ENCODE peak calls at places on chromosomes 11 and 22, in four cellular contexts. E is psoas muscle, F is stomach, G is glutamatergic neuron. M is an unnamed sample.

GRCh38 chr11:111514216-111515031 is at the start of gene HOATZ:
- DNase-seq in E (no peak), F (no peak), G (peak; percentile 53), M (peak; percentile 78)

GRCh38 chr11:70747889-70748288 is 349.6 kb downstream of the CTTN start:
- DNase-seq in E (no peak), F (no peak), G (no peak), M (no peak)

GRCh38 chr11:5129457-5129877 is 8.7 kb downstream of the OR52A5 start:
- DNase-seq in E (no peak), F (no peak), G (no peak), M (no peak)

GRCh38 chr11:116100016-116100415 is 595.8 kb upstream of the CADM1 start:
- DNase-seq in E (no peak), F (no peak), G (no peak), M (no peak)

GRCh38 chr11:99934008-99934407 is 753.1 kb upstream of the ARHGAP42 start:
- DNase-seq in E (no peak), F (no peak), G (no peak), M (no peak)

GRCh38 chr11:24754406-24754805 is 257.6 kb downstream of the LUZP2 start:
- DNase-seq in E (no peak), F (no peak), G (no peak), M (no peak)

GRCh38 chr22:30238661-30239420 is 7.7 kb downstream of the LIF start:
- DNase-seq in E (peak; percentile 71), F (no peak), G (no peak), M (peak; percentile 33)

GRCh38 chr22:22248878-22249277 is 4.3 kb downstream of the VPREB1 start:
- DNase-seq in E (no peak), F (no peak), G (no peak), M (no peak)

GRCh38 chr11:46611526-46612304 is 5.3 kb downstream of the HARBI1 start:
- DNase-seq in E (no peak), F (peak; percentile 35), G (no peak), M (no peak)

GRCh38 chr11:12827929-12828812 is 153.9 kb downstream of the TEAD1 start:
- DNase-seq in E (no peak), F (peak; percentile 56), G (no peak), M (peak; percentile 45)

GRCh38 chr11:12897390-12897789 is 111.7 kb upstream of the RASSF10 start:
- DNase-seq in E (peak; percentile 76), F (no peak), G (no peak), M (no peak)

GRCh38 chr11:64539239-64539638 is 51.8 kb upstream of the SLC22A12 start:
- DNase-seq in E (no peak), F (no peak), G (no peak), M (no peak)

GRCh38 chr11:106503901-106504300 is 426.4 kb downstream of the AASDHPPT start:
- DNase-seq in E (no peak), F (no peak), G (no peak), M (no peak)

DNA sequence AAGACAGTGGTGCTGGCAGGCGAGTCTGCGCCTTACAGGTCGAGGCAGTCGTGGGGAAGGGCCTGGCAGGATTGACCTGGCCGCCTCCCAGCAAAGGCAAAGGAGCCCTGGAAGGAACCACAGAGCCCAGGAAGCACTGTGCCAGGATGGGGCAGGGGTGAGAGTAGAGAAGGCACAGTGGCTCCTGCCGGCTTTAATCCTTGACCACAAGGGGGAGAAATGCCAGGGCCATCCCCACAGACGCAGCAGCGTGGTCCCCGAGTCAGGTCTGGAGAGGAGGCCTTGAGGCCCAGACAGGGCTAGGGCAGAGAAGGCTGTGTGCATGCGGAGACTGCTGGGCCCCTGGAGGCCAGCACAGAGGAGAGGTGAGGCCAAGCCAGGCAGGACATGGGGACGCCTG is 9.9 kb upstream of the NDUFS8 start:
- DNase-seq in E (no peak), F (peak; percentile 82), G (peak; percentile 54), M (no peak)
- TF ChIP-seq CTCF in E (no peak), F (no peak), G (no peak), M (peak; percentile 29)

DNA sequence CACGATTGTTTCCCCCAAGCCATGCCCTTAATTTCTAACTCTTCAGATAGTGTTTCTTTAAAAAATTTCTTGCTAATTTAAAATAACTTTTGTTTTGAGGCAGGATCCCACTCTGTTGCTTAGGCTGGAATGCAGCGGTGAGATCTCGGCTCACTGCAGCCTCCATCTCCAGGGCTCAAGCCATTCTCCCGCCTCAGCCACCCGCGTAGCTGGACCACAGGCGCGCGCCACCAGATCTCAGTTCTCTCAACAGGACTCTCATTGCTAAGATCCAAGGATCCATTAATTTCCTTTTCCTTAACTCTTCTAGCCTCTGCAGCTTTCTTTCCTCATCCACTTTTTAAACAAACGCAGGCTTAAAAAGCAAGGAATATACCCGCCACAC is 323 bp upstream of the MED17 start:
- DNase-seq in E (no peak), F (no peak), G (no peak), M (no peak)
- TF ChIP-seq CTCF in E (no peak), F (no peak), G (peak; percentile 41), M (no peak)

GRCh38 chr22:42072606-42073330 is 1.3 kb upstream of the PHETA2 start:
- DNase-seq in E (no peak), F (no peak), G (no peak), M (no peak)
- TF ChIP-seq CTCF in E (no peak), F (no peak), G (no peak), M (no peak)

GRCh38 chr11:11789735-11790369 is 51.9 kb upstream of the USP47 start:
- DNase-seq in E (no peak), F (no peak), G (peak; percentile 31), M (peak; percentile 20)

GRCh38 chr11:11786234-11786633 is 55.5 kb upstream of the USP47 start:
- DNase-seq in E (no peak), F (no peak), G (no peak), M (no peak)

GRCh38 chr11:11787305-11788066 is 54.3 kb upstream of the USP47 start:
- DNase-seq in E (peak; percentile 84), F (peak; percentile 79), G (peak; percentile 85), M (peak; percentile 80)

GRCh38 chr11:11786771-11787170 is 55.0 kb upstream of the USP47 start:
- DNase-seq in E (no peak), F (no peak), G (no peak), M (no peak)

GRCh38 chr11:11788067-11788710 is 53.6 kb upstream of the USP47 start:
- DNase-seq in E (no peak), F (no peak), G (no peak), M (no peak)
- TF ChIP-seq CTCF in E (no peak), F (no peak), G (peak; percentile 18), M (no peak)

GRCh38 chr22:33467718-33468117 is 409.5 kb upstream of the SYN3 start:
- DNase-seq in E (no peak), F (no peak), G (no peak), M (no peak)
- TF ChIP-seq CTCF in E (no peak), F (no peak), G (no peak), M (no peak)

GRCh38 chr11:1882265-1883238 is 9.1 kb downstream of the PRR33 start:
- DNase-seq in E (peak; percentile 93), F (peak; percentile 82), G (peak; percentile 91), M (peak; percentile 92)
- TF ChIP-seq CTCF in E (peak; percentile 94), F (peak; percentile 96), G (peak; percentile 97), M (peak; percentile 92)

DNA sequence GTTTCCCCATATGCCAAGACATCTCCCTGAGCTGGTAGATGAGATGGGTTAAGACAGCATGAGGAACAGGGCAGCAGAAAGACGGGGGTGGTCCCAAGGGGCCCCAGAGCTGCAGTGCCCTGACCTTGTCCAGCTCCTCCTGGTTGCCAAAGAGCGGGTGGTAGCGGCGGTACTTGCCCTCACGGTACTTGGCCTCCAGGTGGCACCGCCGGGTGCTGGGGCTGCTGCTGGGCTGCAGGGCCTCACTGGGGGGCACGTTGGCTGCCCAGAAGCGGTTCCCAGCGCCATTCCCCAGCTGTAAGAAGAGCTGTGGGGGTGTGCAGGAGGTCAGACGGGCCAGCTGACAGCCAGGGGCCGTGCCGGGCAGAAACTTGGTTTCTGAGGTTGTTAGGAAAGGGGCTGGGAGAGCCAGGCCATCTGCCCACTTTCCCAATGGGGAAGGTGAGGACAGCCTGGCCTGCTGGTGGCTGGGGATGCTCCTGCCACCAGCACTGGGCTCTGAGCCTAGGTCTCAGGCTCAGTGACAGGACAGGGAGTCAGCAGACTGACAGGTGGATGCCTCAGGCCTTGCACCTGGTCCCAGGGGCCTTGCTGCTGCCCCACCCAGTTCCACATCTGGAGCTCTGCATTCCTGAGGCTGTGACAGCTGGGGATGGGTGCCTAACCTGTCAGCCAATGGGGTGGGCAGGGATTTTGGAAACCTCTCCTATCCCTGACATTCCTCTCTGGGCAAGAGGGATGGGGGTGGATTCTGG is 30.0 kb upstream of the PDE2A start:
- DNase-seq in E (no peak), F (no peak), G (no peak), M (no peak)
- TF ChIP-seq CTCF in E (no peak), F (no peak), G (no peak), M (no peak)

DNA sequence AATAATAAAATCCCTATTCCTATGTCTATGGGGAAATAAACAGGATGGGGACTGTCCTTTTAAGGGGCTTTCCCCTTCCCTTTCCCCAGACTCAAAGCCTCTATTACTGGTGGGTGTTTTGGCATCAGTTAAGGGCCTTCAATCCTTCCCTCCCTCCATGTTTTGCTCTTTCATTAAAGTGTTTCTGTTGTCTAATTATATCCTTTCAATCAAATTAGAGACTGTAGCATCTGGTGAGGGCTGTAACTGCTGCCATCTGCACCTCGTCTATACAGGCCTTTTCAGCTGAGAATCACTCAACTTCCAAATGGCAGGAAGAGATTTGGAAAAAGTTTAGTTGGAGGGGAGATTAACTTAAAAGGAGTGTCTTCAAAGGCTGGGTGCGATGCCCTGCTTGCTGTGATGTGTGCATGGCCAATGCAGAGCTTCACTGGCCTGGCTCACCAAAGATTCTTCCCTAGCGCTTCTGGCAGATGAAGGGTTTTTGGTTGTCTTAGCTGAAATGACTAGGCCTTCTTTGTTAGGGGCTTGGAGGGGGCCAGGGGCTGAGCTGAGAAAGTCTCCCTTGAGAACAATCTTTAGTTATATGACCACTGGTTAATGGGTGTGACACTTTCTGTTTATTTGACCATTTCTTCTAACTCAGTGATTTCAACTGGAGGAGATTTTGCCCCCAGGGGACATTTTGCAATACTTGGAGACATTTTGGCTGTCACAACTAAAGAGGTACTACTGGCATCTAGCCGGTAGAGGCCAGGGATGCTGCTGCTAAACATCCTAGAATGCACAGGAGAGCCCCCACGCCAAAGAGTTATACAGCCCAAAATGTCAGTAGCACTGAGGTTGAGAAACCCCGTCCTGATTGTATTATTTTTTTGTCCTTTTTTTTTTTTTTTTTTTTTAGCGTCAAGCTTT is 7.5 kb downstream of the KREMEN1 start:
- DNase-seq in E (no peak), F (no peak), G (peak; percentile 23), M (no peak)
- TF ChIP-seq CTCF in E (no peak), F (no peak), G (no peak), M (no peak)

DNA sequence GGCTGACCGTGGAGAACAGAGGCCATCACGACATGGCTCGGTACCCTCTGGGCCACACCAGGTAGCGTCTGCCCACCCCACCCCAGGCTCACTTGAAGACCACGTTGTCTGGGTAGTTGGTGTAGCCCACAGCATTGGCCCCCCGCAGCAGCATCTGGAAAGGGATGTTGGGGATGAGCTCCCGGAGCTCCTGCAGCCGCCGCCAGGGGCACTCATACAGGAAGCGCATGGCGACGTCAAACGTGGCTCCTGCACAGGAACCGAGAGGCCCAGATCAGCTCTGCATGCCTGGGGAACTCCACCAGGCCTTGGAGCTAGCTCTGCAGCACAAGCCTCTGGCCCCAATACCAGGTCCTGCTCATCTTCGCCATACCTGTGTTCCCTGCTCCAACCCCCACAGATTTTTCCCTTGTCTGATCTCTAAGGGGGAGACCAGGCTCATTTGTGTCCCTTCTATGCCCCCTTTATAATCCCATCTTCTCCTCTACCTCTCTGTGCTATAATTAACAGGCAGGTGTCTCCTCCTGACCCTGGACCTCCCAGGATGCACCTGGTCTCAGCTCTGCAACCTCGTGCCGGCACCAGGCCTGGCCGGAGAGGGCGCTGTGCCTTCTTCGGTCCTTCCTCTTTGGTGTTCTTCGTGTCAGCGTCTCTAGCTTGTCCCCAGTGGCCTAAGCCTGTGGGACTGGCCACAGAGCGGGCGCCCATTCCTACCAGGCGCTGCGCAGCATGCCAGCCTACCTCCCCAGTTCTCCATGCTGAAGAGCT is 5.0 kb upstream of the LRFN4 start:
- DNase-seq in E (peak; percentile 39), F (no peak), G (no peak), M (no peak)
- TF ChIP-seq CTCF in E (no peak), F (no peak), G (no peak), M (no peak)

M was measured in nephron progenitor cell.